ENCODE peak calls at places on chromosomes 4 and X, in four cellular contexts. One of them, this sample, is unnamed.

GRCh38 chrX:105822138-105823091 is at the start of gene NRK:
- DNase-seq in aorta: peak; percentile 81
- DNase-seq in OCI-LY7: no peak
- DNase-seq in left ventricle myocardium inferior: peak; percentile 22
- DNase-seq in this sample: peak; percentile 51

GRCh38 chrX:142040906-142041305 is 137.2 kb downstream of the MAGEC1 start:
- DNase-seq in aorta: no peak
- DNase-seq in OCI-LY7: no peak
- DNase-seq in left ventricle myocardium inferior: no peak
- DNase-seq in this sample: no peak

GRCh38 chrX:63932006-63932405 is 147.0 kb upstream of the ARHGEF9 start:
- DNase-seq in aorta: no peak
- DNase-seq in OCI-LY7: no peak
- DNase-seq in left ventricle myocardium inferior: no peak
- DNase-seq in this sample: no peak

GRCh38 chr4:92305148-92305877 is 1.5 kb downstream of the GRID2 start:
- DNase-seq in aorta: peak; percentile 79
- DNase-seq in OCI-LY7: no peak
- DNase-seq in left ventricle myocardium inferior: peak; percentile 25
- DNase-seq in this sample: peak; percentile 71

GRCh38 chrX:16258936-16259335 is 91.7 kb downstream of the MAGEB17 start:
- DNase-seq in aorta: no peak
- DNase-seq in OCI-LY7: no peak
- DNase-seq in left ventricle myocardium inferior: no peak
- DNase-seq in this sample: no peak

GRCh38 chr4:3854661-3855060 is 88.5 kb downstream of the ADRA2C start:
- DNase-seq in aorta: no peak
- DNase-seq in OCI-LY7: no peak
- DNase-seq in left ventricle myocardium inferior: no peak
- DNase-seq in this sample: no peak

GRCh38 chr4:109079177-109079576 is 223.3 kb downstream of the COL25A1 start:
- DNase-seq in aorta: no peak
- DNase-seq in OCI-LY7: no peak
- DNase-seq in left ventricle myocardium inferior: no peak
- DNase-seq in this sample: no peak

GRCh38 chr4:128220286-128221235 is 67.1 kb downstream of the PGRMC2 start:
- DNase-seq in aorta: no peak
- DNase-seq in OCI-LY7: peak; percentile 20
- DNase-seq in left ventricle myocardium inferior: no peak
- DNase-seq in this sample: no peak

GRCh38 chr4:88043586-88044340 is 36.3 kb downstream of the PKD2 start:
- DNase-seq in aorta: no peak
- DNase-seq in OCI-LY7: no peak
- DNase-seq in left ventricle myocardium inferior: no peak
- DNase-seq in this sample: no peak

GRCh38 chrX:94204524-94204923 is 530.5 kb downstream of the FAM133A start:
- DNase-seq in aorta: no peak
- DNase-seq in OCI-LY7: no peak
- DNase-seq in left ventricle myocardium inferior: no peak
- DNase-seq in this sample: no peak

GRCh38 chr4:114087596-114088230 is 108.3 kb upstream of the ARSJ start:
- DNase-seq in aorta: no peak
- DNase-seq in OCI-LY7: no peak
- DNase-seq in left ventricle myocardium inferior: no peak
- DNase-seq in this sample: no peak

GRCh38 chr4:100960232-100960631 is 387.1 kb downstream of the PPP3CA start:
- DNase-seq in aorta: no peak
- DNase-seq in OCI-LY7: no peak
- DNase-seq in left ventricle myocardium inferior: no peak
- DNase-seq in this sample: no peak

GRCh38 chrX:38859602-38860001 is 58.3 kb downstream of the MID1IP1 start:
- DNase-seq in aorta: no peak
- DNase-seq in OCI-LY7: no peak
- DNase-seq in left ventricle myocardium inferior: no peak
- DNase-seq in this sample: no peak

GRCh38 chr4:120939693-120940092 is 17.2 kb upstream of the PRDM5 start:
- DNase-seq in aorta: no peak
- DNase-seq in OCI-LY7: no peak
- DNase-seq in left ventricle myocardium inferior: no peak
- DNase-seq in this sample: no peak

GRCh38 chr4:74123065-74123728 is 24.2 kb upstream of the CXCL2 start:
- DNase-seq in aorta: no peak
- DNase-seq in OCI-LY7: no peak
- DNase-seq in left ventricle myocardium inferior: peak; percentile 18
- DNase-seq in this sample: no peak

GRCh38 chrX:8887004-8887403 is 85.8 kb upstream of the FAM9A start:
- DNase-seq in aorta: no peak
- DNase-seq in OCI-LY7: no peak
- DNase-seq in left ventricle myocardium inferior: no peak
- DNase-seq in this sample: no peak

GRCh38 chrX:46547857-46548256 is 2.6 kb upstream of the ZNF674 start:
- DNase-seq in aorta: no peak
- DNase-seq in OCI-LY7: no peak
- DNase-seq in left ventricle myocardium inferior: no peak
- DNase-seq in this sample: no peak

GRCh38 chr4:151276787-151277557 is at the start of gene PRSS48:
- DNase-seq in aorta: peak; percentile 78
- DNase-seq in OCI-LY7: peak; percentile 48
- DNase-seq in left ventricle myocardium inferior: peak; percentile 63
- DNase-seq in this sample: peak; percentile 77

DNA sequence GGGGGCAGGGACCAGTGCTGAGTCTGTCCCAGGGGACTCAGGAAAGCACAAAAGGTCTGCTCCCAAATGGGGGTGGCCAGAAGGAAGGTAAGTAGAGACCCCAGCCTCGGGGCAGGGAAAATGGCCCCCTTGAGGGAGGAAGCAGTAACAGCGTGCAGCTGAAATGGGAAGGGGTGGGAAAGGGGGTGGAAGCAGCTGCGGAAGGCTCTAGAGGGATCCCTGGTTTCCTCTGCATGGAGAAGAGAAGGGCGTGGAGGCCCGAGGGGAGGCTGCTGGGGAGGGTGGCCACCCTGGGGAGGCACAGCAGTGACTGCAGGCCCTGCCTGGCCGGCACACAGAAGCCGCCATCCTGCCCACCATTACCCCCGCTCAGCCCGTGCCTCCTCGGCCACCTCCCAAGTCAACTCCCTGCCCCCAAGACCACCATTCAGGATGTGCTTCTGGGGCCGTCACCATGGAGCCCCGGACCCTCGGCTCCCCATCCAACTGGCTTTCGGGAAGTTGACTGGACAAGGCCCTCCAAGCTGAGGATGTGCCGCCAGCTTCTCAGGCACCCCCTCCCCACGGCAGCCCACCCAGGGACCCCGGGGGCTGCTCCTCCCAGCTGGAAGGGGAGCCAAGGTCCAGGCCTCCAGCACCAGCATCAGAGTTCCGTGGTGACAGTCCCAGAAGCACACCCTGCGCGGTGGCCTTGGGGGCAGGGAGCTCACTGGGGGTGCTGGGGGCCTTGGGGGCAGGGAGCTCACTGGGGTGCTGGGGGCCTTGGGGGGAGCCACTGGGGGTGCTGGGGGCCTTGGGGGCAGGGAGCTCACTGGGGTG is 23.6 kb downstream of the CFAP99 start:
- DNase-seq in aorta: no peak
- DNase-seq in OCI-LY7: no peak
- DNase-seq in left ventricle myocardium inferior: no peak
- DNase-seq in this sample: no peak
- H3K27ac ChIP-seq in aorta: no peak overlapping the region
- H3K27ac ChIP-seq in OCI-LY7: no peak overlapping the region
- H3K27ac ChIP-seq in left ventricle myocardium inferior: no peak overlapping the region
- H3K27ac ChIP-seq in this sample: no peak overlapping the region

GRCh38 chrX:150227321-150227860 is 135.7 kb upstream of the MAMLD1 start:
- DNase-seq in aorta: no peak
- DNase-seq in OCI-LY7: no peak
- DNase-seq in left ventricle myocardium inferior: no peak
- DNase-seq in this sample: no peak
- H3K27ac ChIP-seq in aorta: no peak overlapping the region
- H3K27ac ChIP-seq in OCI-LY7: no peak overlapping the region
- H3K27ac ChIP-seq in left ventricle myocardium inferior: no peak overlapping the region
- H3K27ac ChIP-seq in this sample: no peak overlapping the region

DNA sequence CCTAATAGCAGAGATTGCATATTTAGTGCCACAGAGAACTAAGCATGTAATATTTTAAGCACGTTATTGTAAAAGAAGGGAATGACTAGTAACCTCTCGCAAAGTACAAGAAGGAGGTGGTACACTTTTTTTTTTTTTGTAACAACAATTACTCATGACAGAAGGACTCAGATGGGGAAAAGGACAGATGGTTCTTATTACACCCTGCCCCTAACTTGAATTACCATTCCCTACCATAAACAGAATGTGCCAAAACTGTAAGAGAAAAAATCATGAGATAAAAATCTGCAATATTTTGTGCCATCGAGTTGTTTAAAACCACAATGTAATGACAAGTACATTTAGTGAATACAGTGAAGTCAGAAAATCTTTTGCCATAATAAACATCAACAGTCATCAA is 33.0 kb upstream of the RAPGEF2 start:
- DNase-seq in aorta: no peak
- DNase-seq in OCI-LY7: no peak
- DNase-seq in left ventricle myocardium inferior: no peak
- DNase-seq in this sample: no peak
- H3K27ac ChIP-seq in aorta: no peak overlapping the region
- H3K27ac ChIP-seq in OCI-LY7: no peak overlapping the region
- H3K27ac ChIP-seq in left ventricle myocardium inferior: no peak overlapping the region
- H3K27ac ChIP-seq in this sample: no peak overlapping the region

DNA sequence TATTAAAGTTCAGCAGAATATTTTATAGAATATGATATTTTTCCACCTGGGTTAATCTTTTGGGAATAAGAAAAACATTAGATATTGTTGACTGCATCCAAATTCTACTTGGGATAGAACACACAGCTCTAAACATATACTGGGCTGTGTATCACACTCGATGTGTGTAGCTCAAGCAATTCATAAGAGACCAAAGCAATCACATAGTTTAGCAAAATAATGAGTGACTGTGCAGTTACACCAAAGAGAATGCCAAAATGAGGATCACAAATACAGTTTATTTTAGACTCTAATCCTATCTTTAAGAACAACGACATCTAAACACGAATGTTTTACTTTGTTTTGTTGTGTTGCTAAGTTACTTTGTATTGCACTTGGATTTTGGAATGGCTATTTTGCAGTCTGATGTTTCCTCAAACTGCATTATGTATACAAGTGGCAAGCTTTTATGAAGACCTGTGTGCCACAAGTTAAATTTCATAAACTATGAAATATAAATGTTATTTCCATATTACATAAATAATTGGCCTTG is 101.1 kb downstream of the CBR4 start:
- DNase-seq in aorta: no peak
- DNase-seq in OCI-LY7: no peak
- DNase-seq in left ventricle myocardium inferior: no peak
- DNase-seq in this sample: no peak
- H3K27ac ChIP-seq in aorta: no peak overlapping the region
- H3K27ac ChIP-seq in OCI-LY7: no peak overlapping the region
- H3K27ac ChIP-seq in left ventricle myocardium inferior: peak overlapping the region; percentile 65
- H3K27ac ChIP-seq in this sample: no peak overlapping the region

GRCh38 chrX:49243166-49243565 is 7.9 kb downstream of the CCDC22 start:
- DNase-seq in aorta: no peak
- DNase-seq in OCI-LY7: no peak
- DNase-seq in left ventricle myocardium inferior: no peak
- DNase-seq in this sample: no peak
- H3K27ac ChIP-seq in aorta: no peak overlapping the region
- H3K27ac ChIP-seq in OCI-LY7: no peak overlapping the region
- H3K27ac ChIP-seq in left ventricle myocardium inferior: no peak overlapping the region
- H3K27ac ChIP-seq in this sample: no peak overlapping the region

DNA sequence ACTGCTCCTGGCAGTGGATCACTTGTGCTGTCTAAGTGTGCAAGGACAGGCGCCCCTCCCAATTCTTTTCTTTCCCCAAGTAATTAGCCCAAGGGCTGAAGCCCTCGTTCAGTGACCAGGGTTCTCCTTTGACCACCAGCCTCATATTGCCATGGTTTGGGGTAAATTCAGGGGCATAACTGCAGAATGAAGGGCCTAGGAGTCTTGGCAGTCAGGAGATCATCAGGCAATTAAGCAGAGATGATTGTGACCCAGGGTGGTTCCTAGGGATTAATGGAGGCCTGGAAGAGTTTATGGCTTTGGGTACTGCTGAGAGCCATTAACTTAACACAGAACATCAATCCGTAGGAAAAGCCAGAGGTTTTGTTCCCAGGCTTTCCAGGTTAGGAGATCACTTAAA is 170.7 kb downstream of the PTTG2 start:
- DNase-seq in aorta: no peak
- DNase-seq in OCI-LY7: no peak
- DNase-seq in left ventricle myocardium inferior: no peak
- DNase-seq in this sample: no peak
- H3K27ac ChIP-seq in aorta: peak overlapping the region; percentile 32
- H3K27ac ChIP-seq in OCI-LY7: no peak overlapping the region
- H3K27ac ChIP-seq in left ventricle myocardium inferior: peak overlapping the region; percentile 71
- H3K27ac ChIP-seq in this sample: no peak overlapping the region

GRCh38 chrX:156000361-156000926 is 2.9 kb downstream of the IL9R start:
- DNase-seq in aorta: peak; percentile 62
- DNase-seq in OCI-LY7: no peak
- DNase-seq in left ventricle myocardium inferior: no peak
- DNase-seq in this sample: no peak

GRCh38 chrX:156001001-156001666 is 3.6 kb downstream of the IL9R start:
- DNase-seq in aorta: no peak
- DNase-seq in OCI-LY7: no peak
- DNase-seq in left ventricle myocardium inferior: no peak
- DNase-seq in this sample: no peak

GRCh38 chrX:155997436-155997835 is at the start of gene IL9R:
- DNase-seq in aorta: no peak
- DNase-seq in OCI-LY7: no peak
- DNase-seq in left ventricle myocardium inferior: no peak
- DNase-seq in this sample: no peak

GRCh38 chrX:155998116-155998515 is 620 bp downstream of the IL9R start:
- DNase-seq in aorta: no peak
- DNase-seq in OCI-LY7: no peak
- DNase-seq in left ventricle myocardium inferior: no peak
- DNase-seq in this sample: no peak

GRCh38 chrX:155998761-155999510 is 1.4 kb downstream of the IL9R start:
- DNase-seq in aorta: no peak
- DNase-seq in OCI-LY7: no peak
- DNase-seq in left ventricle myocardium inferior: no peak
- DNase-seq in this sample: no peak
- H3K27ac ChIP-seq in aorta: no peak overlapping the region
- H3K27ac ChIP-seq in OCI-LY7: no peak overlapping the region
- H3K27ac ChIP-seq in left ventricle myocardium inferior: no peak overlapping the region
- H3K27ac ChIP-seq in this sample: no peak overlapping the region

This sample was measured in upper lobe of right lung.